ENCODE peak calls at places on chromosomes 2 and 18, in nine cellular contexts. E, K, A, R, H, N, Q, W and M are unnamed samples.
A peak's percentile ranks its signal among the peaks of the same experiment; 100 is the strongest.

GRCh38 chr2:127593228-127594115 is 52.5 kb upstream of the GPR17 start:
- DNase-seq in E (no peak), K (no peak), A (no peak), R (no peak), H (no peak), N (no peak), Q (no peak), W (peak; percentile 43), M (no peak)

GRCh38 chr2:191311627-191312026 is 66.4 kb downstream of the MYO1B start:
- DNase-seq in E (no peak), K (no peak), A (peak; percentile 33), R (no peak), H (no peak), N (no peak), Q (peak; percentile 72), W (no peak), M (peak; percentile 88)

GRCh38 chr2:172288603-172289002 is 138.8 kb upstream of the ITGA6 start:
- DNase-seq in E (no peak), K (no peak), A (no peak), R (no peak), H (no peak), N (no peak), Q (peak; percentile 74), W (no peak), M (peak; percentile 47)

GRCh38 chr2:133407341-133407740 is 160.9 kb downstream of the NCKAP5 start:
- DNase-seq in E (no peak), K (no peak), A (no peak), R (no peak), H (no peak), N (no peak), Q (no peak), W (no peak), M (no peak)

GRCh38 chr2:71462641-71463341 is 9.4 kb downstream of the DYSF start:
- DNase-seq in E (no peak), K (no peak), A (no peak), R (no peak), H (no peak), N (no peak), Q (no peak), W (no peak), M (no peak)

GRCh38 chr18:31206787-31207381 is 44.2 kb upstream of the DSC1 start:
- DNase-seq in E (peak; percentile 55), K (no peak), A (peak; percentile 97), R (no peak), H (no peak), N (no peak), Q (peak; percentile 97), W (peak; percentile 91), M (peak; percentile 23)

GRCh38 chr2:212364106-212364505 is 174.5 kb downstream of the ERBB4 start:
- DNase-seq in E (no peak), K (no peak), A (no peak), R (no peak), H (no peak), N (no peak), Q (no peak), W (no peak), M (no peak)

GRCh38 chr18:63317982-63318881 is 1.3 kb downstream of the BCL2 start:
- DNase-seq in E (peak; percentile 10), K (peak; percentile 46), A (peak; percentile 89), R (peak; percentile 90), H (peak; percentile 8), N (peak; percentile 77), Q (no peak), W (peak; percentile 95), M (no peak)

GRCh38 chr2:130824492-130825061 is 12.1 kb upstream of the ARHGEF4 start:
- DNase-seq in E (no peak), K (no peak), A (peak; percentile 87), R (no peak), H (no peak), N (no peak), Q (no peak), W (no peak), M (peak; percentile 99)

GRCh38 chr2:100643906-100644501 is 81.2 kb downstream of the PDCL3 start:
- DNase-seq in E (no peak), K (no peak), A (peak; percentile 30), R (no peak), H (no peak), N (no peak), Q (no peak), W (no peak), M (no peak)

GRCh38 chr18:62751341-62751821 is 36.0 kb downstream of the PHLPP1 start:
- DNase-seq in E (peak; percentile 35), K (no peak), A (no peak), R (no peak), H (no peak), N (no peak), Q (no peak), W (no peak), M (peak; percentile 25)

GRCh38 chr2:48855142-48855541 is 99.6 kb upstream of the LHCGR start:
- DNase-seq in E (no peak), K (no peak), A (no peak), R (no peak), H (no peak), N (no peak), Q (no peak), W (no peak), M (peak; percentile 71)

GRCh38 chr2:42848726-42849290 is 56.4 kb upstream of the HAAO start:
- DNase-seq in E (no peak), K (no peak), A (no peak), R (no peak), H (no peak), N (no peak), Q (no peak), W (peak; percentile 3), M (no peak)

GRCh38 chr2:31131871-31132270 is 6.4 kb downstream of the GALNT14 start:
- DNase-seq in E (no peak), K (no peak), A (no peak), R (no peak), H (no peak), N (no peak), Q (no peak), W (no peak), M (no peak)

GRCh38 chr2:33370886-33371285 is 105.6 kb upstream of the RASGRP3 start:
- DNase-seq in E (no peak), K (no peak), A (peak; percentile 24), R (no peak), H (no peak), N (no peak), Q (no peak), W (no peak), M (no peak)

GRCh38 chr2:112794841-112795240 is 10.5 kb upstream of the IL1A start:
- DNase-seq in E (peak; percentile 8), K (no peak), A (peak; percentile 57), R (no peak), H (no peak), N (no peak), Q (no peak), W (peak; percentile 62), M (no peak)

GRCh38 chr2:112791693-112792230 is 7.5 kb upstream of the IL1A start:
- DNase-seq in E (no peak), K (no peak), A (no peak), R (no peak), H (no peak), N (no peak), Q (no peak), W (no peak), M (no peak)

GRCh38 chr2:112793449-112793978 is 9.2 kb upstream of the IL1A start:
- DNase-seq in E (no peak), K (no peak), A (peak; percentile 77), R (no peak), H (no peak), N (no peak), Q (no peak), W (no peak), M (peak; percentile 64)

GRCh38 chr2:112795720-112796119 is 11.4 kb upstream of the IL1A start:
- DNase-seq in E (no peak), K (no peak), A (peak; percentile 57), R (no peak), H (no peak), N (no peak), Q (no peak), W (no peak), M (no peak)

GRCh38 chr2:112794131-112794733 is 9.9 kb upstream of the IL1A start:
- DNase-seq in E (peak; percentile 83), K (no peak), A (peak; percentile 97), R (peak; percentile 69), H (peak; percentile 35), N (no peak), Q (peak; percentile 49), W (peak; percentile 66), M (peak; percentile 96)
- TF ChIP-seq POLR2A in E (no peak), K (no peak), A (no peak), R (no peak), H (no peak), N (no peak), Q (no peak), W (no peak), M (no peak)

DNA sequence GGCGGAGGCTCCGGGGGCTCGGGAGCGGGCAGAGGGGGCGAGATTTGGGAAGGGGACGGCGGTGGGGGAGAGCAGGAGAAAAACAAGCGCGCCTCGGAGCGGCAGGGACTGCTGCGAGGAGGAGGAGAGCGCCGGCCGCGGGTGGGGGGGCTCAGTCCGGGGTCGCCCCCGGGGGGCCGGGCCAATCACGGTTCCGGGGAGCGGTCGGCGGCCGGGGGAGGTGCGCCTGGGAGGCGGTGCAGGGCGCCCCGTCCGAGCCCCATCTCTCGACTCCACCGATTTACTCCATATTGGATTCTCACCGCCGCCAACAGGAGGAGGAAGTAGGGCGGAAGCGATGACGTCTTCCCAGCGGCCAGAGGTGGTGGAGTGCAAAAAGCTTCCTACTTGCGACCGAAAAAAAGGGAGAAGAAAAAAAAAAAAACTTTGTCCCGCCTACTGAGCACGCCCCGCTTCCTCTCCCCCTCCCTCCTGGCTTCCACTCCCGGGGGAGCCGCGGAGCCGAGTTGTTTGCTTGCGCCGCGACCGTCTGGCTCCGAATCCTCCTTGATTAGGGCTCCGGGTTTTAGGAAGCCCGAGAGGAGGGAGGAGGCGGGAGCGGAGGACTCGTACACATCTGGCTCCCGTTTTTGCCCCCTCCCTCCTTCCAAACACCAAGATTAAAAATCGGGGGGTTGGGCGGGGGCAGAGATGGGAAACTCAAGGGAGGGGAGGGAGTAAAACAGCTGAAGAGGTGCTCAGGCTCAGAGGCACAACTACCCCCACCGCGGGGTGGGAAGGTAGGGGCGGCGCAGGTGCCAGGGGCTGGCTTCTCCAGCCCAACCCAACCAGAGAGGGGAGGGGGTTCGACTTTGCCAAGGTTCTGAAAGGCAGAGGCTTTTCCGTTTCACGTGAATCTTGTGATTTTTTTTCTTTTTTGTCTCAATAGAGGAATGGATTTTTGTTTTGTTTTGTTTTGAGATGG is at the start of gene SPRED2:
- DNase-seq in E (peak; percentile 94), K (peak; percentile 93), A (peak; percentile 97), R (peak; percentile 98), H (peak; percentile 44), N (peak; percentile 93), Q (peak; percentile 95), W (peak; percentile 92), M (peak; percentile 97)
- TF ChIP-seq POLR2A in E (peak; percentile 79), K (peak; percentile 49), A (no peak), R (no peak), H (peak; percentile 77), N (peak; percentile 81), Q (peak; percentile 58), W (peak; percentile 66), M (peak; percentile 81)

GRCh38 chr2:236971919-236972381 is 113.7 kb upstream of the COPS8 start:
- DNase-seq in E (no peak), K (no peak), A (no peak), R (no peak), H (no peak), N (no peak), Q (no peak), W (peak; percentile 37), M (no peak)
- TF ChIP-seq POLR2A in E (no peak), K (no peak), A (no peak), R (no peak), H (no peak), N (no peak), Q (no peak), W (no peak), M (no peak)

GRCh38 chr2:237859533-237860272 is at the start of gene RAMP1:
- DNase-seq in E (no peak), K (no peak), A (no peak), R (peak; percentile 79), H (no peak), N (peak; percentile 50), Q (no peak), W (no peak), M (peak; percentile 17)
- TF ChIP-seq POLR2A in E (no peak), K (no peak), A (no peak), R (peak; percentile 17), H (no peak), N (no peak), Q (no peak), W (no peak), M (peak; percentile 32)